ENCODE peak calls at places on chromosomes 5 and 9, in ten cellular contexts. J is COLO829; W is GM23248; Q is fibroblast of lung; T is NCI-H2081; Z is GM04503; I is GM12865; D is GOT3; B is activated CD4-positive, alpha-beta T cell treated with anti-CD3 and anti-CD28 coated beads, Interleukin-2, amount 50 U/mL, for 1 hour; G is psoas muscle. Y is an unnamed sample.
A peak's percentile ranks its signal among the peaks of the same experiment; 100 is the strongest.

GRCh38 chr9:101485873-101486692 is 47.6 kb upstream of the RNF20 start:
- DNase-seq in Z (no peak), W (peak; percentile 71), B (no peak), G (peak; percentile 66), T (peak; percentile 65), I (no peak), D (no peak), Q (peak; percentile 46), J (no peak), Y (peak; percentile 46)

GRCh38 chr9:136265561-136266355 is 20.1 kb upstream of the QSOX2 start:
- DNase-seq in T (no peak), B (no peak), Z (no peak), Q (no peak), I (no peak), D (no peak), G (no peak), W (no peak), J (no peak), Y (no peak)

GRCh38 chr5:158759276-158759675 is 340.4 kb downstream of the EBF1 start:
- DNase-seq in I (no peak), B (no peak), Z (no peak), J (no peak), W (peak; percentile 34), G (no peak), Q (no peak), T (no peak), D (no peak), Y (no peak)

GRCh38 chr9:25716220-25716872 is 38.1 kb upstream of the TUSC1 start:
- DNase-seq in I (no peak), G (no peak), B (no peak), T (peak; percentile 76), J (peak; percentile 58), W (peak; percentile 70), D (no peak), Z (peak; percentile 23), Q (peak; percentile 31), Y (peak; percentile 72)

GRCh38 chr5:78776637-78777036 is 128.1 kb upstream of the LHFPL2 start:
- DNase-seq in J (no peak), G (no peak), B (no peak), Z (no peak), D (no peak), W (peak; percentile 36), T (no peak), Q (peak; percentile 86), I (no peak), Y (no peak)

GRCh38 chr9:2012347-2012746 is 2.8 kb upstream of the SMARCA2 start:
- DNase-seq in G (no peak), Z (no peak), D (no peak), T (no peak), I (peak; percentile 93), B (no peak), Q (no peak), J (no peak), W (no peak), Y (no peak)

GRCh38 chr5:132259061-132259851 is 1.8 kb downstream of the PDLIM4 start:
- DNase-seq in W (peak; percentile 98), G (peak; percentile 84), I (no peak), J (no peak), B (no peak), D (peak; percentile 42), T (no peak), Q (peak; percentile 94), Z (peak; percentile 61), Y (no peak)

GRCh38 chr9:121582641-121583040 is 68.8 kb upstream of the DAB2IP start:
- DNase-seq in T (no peak), I (no peak), D (no peak), G (no peak), W (no peak), Z (no peak), Q (no peak), J (no peak), B (no peak), Y (no peak)

Y was measured in pons.